ENCODE peak calls at places on chromosome 4, in ten cellular contexts. C is cardiac fibroblast; M is stimulated activated CD8-positive, alpha-beta memory T cell treated with anti-CD3 and anti-CD28 coated beads, Interleukin-4, amount 100 ng/mL, for 48 hours; B is fibroblast of mammary gland; Y is GM04504; W is sciatic nerve; E is NCI-H1105 treated with DMSO at 0.1 percent for 48 hours; P is stimulated activated CD4-positive, alpha-beta T cell treated with anti-CD3 and anti-CD28 coated beads, Interleukin-4, amount 100 ng/mL, for 24 hours; R is activated naive CD8-positive, alpha-beta T cell treated with anti-CD3 and anti-CD28 coated beads for 36 hours; U is SW480. N is an unnamed sample.

GRCh38 chr4:6452897-6453687 is 19.3 kb downstream of the PPP2R2C start:
- DNase-seq in B (no peak), P (no peak), R (no peak), W (no peak), M (no peak), Y (no peak), E (no peak), C (no peak), U (no peak), N (no peak)

GRCh38 chr4:185023471-185023870 is 5.2 kb downstream of the HELT start:
- DNase-seq in U (no peak), E (no peak), M (no peak), P (no peak), R (no peak), B (no peak), W (no peak), Y (no peak), C (no peak), N (no peak)

GRCh38 chr4:175536852-175537453 is 275.1 kb downstream of the GPM6A start:
- DNase-seq in E (peak; percentile 62), R (no peak), M (no peak), W (no peak), P (no peak), U (peak; percentile 40), B (peak; percentile 80), C (peak; percentile 66), Y (peak; percentile 38), N (no peak)

GRCh38 chr4:6418193-6418755 is 54.1 kb downstream of the PPP2R2C start:
- DNase-seq in W (no peak), U (no peak), Y (no peak), P (no peak), C (no peak), M (no peak), B (no peak), R (no peak), E (no peak), N (no peak)

GRCh38 chr4:33592701-33593100 is 2651.6 kb downstream of the ARAP2 start:
- DNase-seq in M (no peak), R (no peak), B (peak; percentile 2), Y (no peak), P (no peak), U (no peak), E (no peak), C (no peak), W (no peak), N (no peak)

GRCh38 chr4:74364649-74365491 is at the start of gene EREG:
- DNase-seq in Y (no peak), B (peak; percentile 66), U (peak; percentile 62), R (peak; percentile 30), C (peak; percentile 55), W (no peak), P (peak; percentile 3), E (peak; percentile 32), M (peak; percentile 32), N (peak; percentile 41)

GRCh38 chr4:5165419-5166369 is 114.4 kb downstream of the STK32B start:
- DNase-seq in W (no peak), E (no peak), C (peak; percentile 57), U (peak; percentile 17), P (no peak), B (no peak), M (no peak), Y (peak; percentile 58), R (no peak), N (no peak)

GRCh38 chr4:36244257-36245084 is at the start of gene ARAP2:
- DNase-seq in R (peak; percentile 84), W (peak; percentile 71), E (peak; percentile 66), M (peak; percentile 77), P (peak; percentile 67), Y (no peak), C (peak; percentile 2), B (peak; percentile 11), U (peak; percentile 68), N (peak; percentile 84)

GRCh38 chr4:47490550-47490949 is 5.5 kb downstream of the ATP10D start:
- DNase-seq in U (peak; percentile 25), B (peak; percentile 59), E (peak; percentile 2), R (peak; percentile 8), M (peak; percentile 28), P (peak; percentile 12), Y (no peak), C (peak; percentile 41), W (no peak), N (peak; percentile 36)

GRCh38 chr4:110049951-110050925 is 137.6 kb downstream of the EGF start:
- DNase-seq in Y (peak; percentile 14), R (peak; percentile 21), C (peak; percentile 63), B (peak; percentile 57), M (peak; percentile 60), E (peak; percentile 14), P (peak; percentile 57), U (peak; percentile 5), W (no peak), N (peak; percentile 50)

GRCh38 chr4:76562851-76563803 is 128.1 kb downstream of the SHROOM3 start:
- DNase-seq in C (no peak), U (no peak), Y (no peak), R (peak; percentile 9), E (no peak), B (no peak), M (no peak), P (no peak), W (no peak), N (no peak)

GRCh38 chr4:173169178-173169427 is 492 bp downstream of the GALNT7 start:
- DNase-seq in R (no peak), C (no peak), U (no peak), Y (no peak), M (no peak), W (no peak), P (no peak), B (no peak), E (no peak), N (no peak)

GRCh38 chr4:177384856-177385396 is 57.3 kb downstream of the AGA start:
- DNase-seq in C (no peak), P (no peak), R (no peak), W (no peak), U (no peak), Y (no peak), B (no peak), M (no peak), E (no peak), N (no peak)

GRCh38 chr4:4750187-4750586 is 109.3 kb upstream of the MSX1 start:
- DNase-seq in M (no peak), R (no peak), U (no peak), C (no peak), W (no peak), Y (no peak), E (no peak), P (no peak), B (no peak), N (no peak)

GRCh38 chr4:186627226-186627865 is 72.0 kb upstream of the MTNR1A start:
- DNase-seq in Y (no peak), E (no peak), W (no peak), R (no peak), C (no peak), U (peak; percentile 88), M (no peak), B (peak; percentile 16), P (no peak), N (no peak)

GRCh38 chr4:122732329-122733026 is at the start of gene BBS12:
- DNase-seq in U (peak; percentile 96), B (peak; percentile 99), M (peak; percentile 99), C (peak; percentile 100), R (peak; percentile 97), Y (peak; percentile 99), P (peak; percentile 99), W (peak; percentile 99), E (peak; percentile 93), N (peak; percentile 98)

GRCh38 chr4:80362578-80363181 is 27.1 kb downstream of the CFAP299 start:
- DNase-seq in R (peak; percentile 35), M (peak; percentile 54), P (peak; percentile 32), C (peak; percentile 55), U (peak; percentile 33), Y (no peak), W (no peak), B (peak; percentile 43), E (peak; percentile 11), N (peak; percentile 38)

GRCh38 chr4:57064811-57065711 is 45.1 kb downstream of the IGFBP7 start:
- DNase-seq in P (no peak), C (peak; percentile 89), M (no peak), U (no peak), E (no peak), B (peak; percentile 96), R (no peak), Y (no peak), W (peak; percentile 78), N (no peak)

GRCh38 chr4:8158710-8159521 is at the start of gene ABLIM2:
- DNase-seq in P (peak; percentile 98), E (peak; percentile 87), C (peak; percentile 99), Y (peak; percentile 90), W (peak; percentile 98), B (peak; percentile 96), R (peak; percentile 99), U (peak; percentile 93), M (peak; percentile 99), N (peak; percentile 100)

GRCh38 chr4:2248821-2249261 is 6.9 kb upstream of the HAUS3 start:
- DNase-seq in U (no peak), Y (no peak), R (no peak), B (no peak), E (no peak), W (no peak), P (no peak), M (peak; percentile 12), C (no peak), N (no peak)

GRCh38 chr4:10006604-10007435 is 14.5 kb downstream of the SLC2A9 start:
- DNase-seq in B (peak; percentile 35), R (peak; percentile 17), C (peak; percentile 47), W (no peak), Y (no peak), M (peak; percentile 34), E (no peak), P (no peak), U (peak; percentile 80), N (no peak)

GRCh38 chr4:111986125-111986524 is 159.1 kb upstream of the FAM241A start:
- DNase-seq in B (no peak), Y (no peak), W (no peak), P (no peak), U (no peak), M (no peak), E (no peak), R (no peak), C (no peak), N (no peak)

GRCh38 chr4:119559044-119559647 is 69.5 kb downstream of the PDE5A start:
- DNase-seq in W (no peak), R (no peak), U (peak; percentile 33), Y (peak; percentile 25), P (no peak), B (peak; percentile 71), C (peak; percentile 79), E (peak; percentile 29), M (no peak), N (no peak)

N was measured in activated T-cell treated with anti-CD3 and anti-CD28 coated beads, Interleukin-2, amount 50 U/mL, for 24 hours.